ENCODE peak calls at places on chromosome 21, in eight cellular contexts. Q, L, F, O, X, C, G and M are unnamed samples.
A peak's percentile ranks its signal among the peaks of the same experiment; 100 is the strongest.

GRCh38 chr21:40146201-40146890 is 279.1 kb downstream of the PCP4 start:
- DNase-seq in Q (no peak), L (no peak), F (no peak), O (no peak), X (no peak), C (no peak), G (no peak), M (peak; percentile 23)

GRCh38 chr21:45769239-45769758 is 125.8 kb downstream of the PCBP3 start:
- DNase-seq in Q (no peak), L (no peak), F (no peak), O (no peak), X (no peak), C (no peak), G (no peak), M (no peak)

GRCh38 chr21:36917487-36918158 is 48.8 kb downstream of the HLCS start:
- DNase-seq in Q (no peak), L (no peak), F (no peak), O (peak; percentile 68), X (no peak), C (no peak), G (no peak), M (no peak)

GRCh38 chr21:37877171-37877570 is 39.1 kb downstream of the KCNJ6 start:
- DNase-seq in Q (no peak), L (no peak), F (no peak), O (peak; percentile 37), X (no peak), C (no peak), G (no peak), M (no peak)

GRCh38 chr21:32559004-32559610 is 26.2 kb downstream of the TCP10L start:
- DNase-seq in Q (no peak), L (no peak), F (no peak), O (no peak), X (no peak), C (no peak), G (no peak), M (no peak)

GRCh38 chr21:45385549-45386050 is 19.4 kb upstream of the COL18A1 start:
- DNase-seq in Q (no peak), L (no peak), F (no peak), O (no peak), X (no peak), C (peak; percentile 6), G (no peak), M (no peak)

GRCh38 chr21:25528511-25528910 is 78.8 kb downstream of the MRPL39 start:
- DNase-seq in Q (no peak), L (no peak), F (no peak), O (no peak), X (no peak), C (no peak), G (no peak), M (no peak)

GRCh38 chr21:45415188-45415942 is 10.4 kb downstream of the COL18A1 start:
- DNase-seq in Q (no peak), L (no peak), F (no peak), O (no peak), X (no peak), C (no peak), G (no peak), M (no peak)

GRCh38 chr21:33412832-33413519 is 9.8 kb downstream of the IFNGR2 start:
- DNase-seq in Q (no peak), L (no peak), F (no peak), O (no peak), X (peak; percentile 48), C (no peak), G (no peak), M (no peak)

GRCh38 chr21:37407719-37408455 is 41.3 kb downstream of the DYRK1A start:
- DNase-seq in Q (no peak), L (no peak), F (no peak), O (peak; percentile 29), X (peak; percentile 20), C (no peak), G (no peak), M (no peak)

GRCh38 chr21:40516336-40516735 is 330.6 kb downstream of the DSCAM start:
- DNase-seq in Q (no peak), L (no peak), F (no peak), O (no peak), X (no peak), C (no peak), G (no peak), M (peak; percentile 16)

GRCh38 chr21:17114019-17114418 is 398.8 kb upstream of the CXADR start:
- DNase-seq in Q (no peak), L (no peak), F (no peak), O (no peak), X (no peak), C (no peak), G (no peak), M (no peak)

GRCh38 chr21:37631319-37632117 is 264.9 kb downstream of the DYRK1A start:
- DNase-seq in Q (no peak), L (no peak), F (peak; percentile 18), O (no peak), X (peak; percentile 51), C (no peak), G (no peak), M (no peak)

GRCh38 chr21:16590186-16590585 is 860.4 kb downstream of the USP25 start:
- DNase-seq in Q (no peak), L (no peak), F (no peak), O (no peak), X (no peak), C (no peak), G (no peak), M (no peak)